ENCODE peak calls at places on chromosomes 1 and 21, in seven cellular contexts. V is endothelial cell; M is stimulated activated CD8-positive, alpha-beta memory T cell treated with anti-CD3 and anti-CD28 coated beads, Interleukin-4, amount 100 ng/mL, for 24 hours; Z is T-cell; C is HFF-Myc; A is ELR; G is RWPE1. L is an unnamed sample.

GRCh38 chr1:87074001-87074795 is 159.8 kb downstream of the HS2ST1 start:
- DNase-seq in V (no peak), M (no peak), Z (no peak), C (no peak), A (no peak), G (no peak), L (no peak)

GRCh38 chr1:9070421-9071015 is 1.1 kb upstream of the SLC2A5 start:
- DNase-seq in V (no peak), M (no peak), Z (no peak), C (no peak), A (no peak), G (no peak), L (no peak)

GRCh38 chr1:77687519-77687906 is 5.1 kb upstream of the ZZZ3 start:
- DNase-seq in V (peak; percentile 69), M (no peak), Z (no peak), C (no peak), A (no peak), G (no peak), L (no peak)

GRCh38 chr1:46819335-46819734 is 20.5 kb downstream of the CYP4B1 start:
- DNase-seq in V (no peak), M (no peak), Z (no peak), C (no peak), A (no peak), G (no peak), L (no peak)

GRCh38 chr1:178126261-178126660 is 32.4 kb downstream of the RASAL2 start:
- DNase-seq in V (no peak), M (no peak), Z (no peak), C (no peak), A (peak; percentile 29), G (no peak), L (no peak)

GRCh38 chr1:231337043-231337471 is 595 bp downstream of the EXOC8 start:
- DNase-seq in V (no peak), M (no peak), Z (no peak), C (no peak), A (no peak), G (no peak), L (no peak)

GRCh38 chr21:36347278-36347961 is 27.4 kb downstream of the MORC3 start:
- DNase-seq in V (no peak), M (no peak), Z (no peak), C (no peak), A (peak; percentile 34), G (no peak), L (no peak)

GRCh38 chr1:162292422-162292849 is 84.2 kb downstream of the SPATA46 start:
- DNase-seq in V (no peak), M (no peak), Z (no peak), C (no peak), A (peak; percentile 39), G (peak; percentile 45), L (no peak)

GRCh38 chr1:47934243-47934805 is 62.9 kb downstream of the TRABD2B start:
- DNase-seq in V (no peak), M (no peak), Z (no peak), C (no peak), A (no peak), G (no peak), L (no peak)

GRCh38 chr1:200429221-200429751 is 19.4 kb upstream of the ZNF281 start:
- DNase-seq in V (no peak), M (no peak), Z (no peak), C (no peak), A (peak; percentile 63), G (no peak), L (no peak)

GRCh38 chr1:226401407-226402303 is 6.2 kb downstream of the PARP1 start:
- DNase-seq in V (no peak), M (no peak), Z (no peak), C (no peak), A (no peak), G (no peak), L (no peak)

GRCh38 chr1:159964144-159964543 is 10.1 kb upstream of the SLAMF9 start:
- DNase-seq in V (no peak), M (no peak), Z (no peak), C (no peak), A (no peak), G (no peak), L (no peak)

L was measured in PC-3.